ENCODE peak calls at places on chromosomes 7 and 10, in four cellular contexts. F, A, H and E are unnamed samples.

GRCh38 chr7:130875901-130876300 is 141.9 kb upstream of the KLF14 start:
- DNase-seq in F (no peak), H (no peak), A (no peak), E (no peak)

GRCh38 chr7:55439627-55440026 is 74.5 kb downstream of the LANCL2 start:
- DNase-seq in F (no peak), H (no peak), A (no peak), E (no peak)

GRCh38 chr7:149444260-149444659 is 16.6 kb downstream of the ZNF777 start:
- DNase-seq in H (no peak), A (no peak), F (no peak), E (no peak)

GRCh38 chr10:22252801-22253577 is 35.2 kb upstream of the EBLN1 start:
- DNase-seq in H (no peak), A (no peak), F (no peak), E (no peak)

GRCh38 chr7:82156938-82157337 is 286.6 kb downstream of the CACNA2D1 start:
- DNase-seq in A (no peak), H (no peak), F (no peak), E (peak; percentile 18)

GRCh38 chr10:119817991-119818888 is 54.4 kb downstream of the MCMBP start:
- DNase-seq in H (no peak), F (no peak), A (no peak), E (no peak)

GRCh38 chr7:16817536-16817935 is 12.7 kb upstream of the AGR2 start:
- DNase-seq in F (no peak), A (no peak), H (no peak), E (no peak)

GRCh38 chr10:344582-345200 is 209.4 kb downstream of the ZMYND11 start:
- DNase-seq in H (no peak), A (no peak), F (no peak), E (no peak)

GRCh38 chr7:139488810-139489209 is 5.3 kb upstream of the KLRG2 start:
- DNase-seq in H (no peak), F (no peak), A (no peak), E (no peak)

GRCh38 chr7:20214132-20214531 is 3.1 kb downstream of the MACC1 start:
- DNase-seq in A (no peak), H (no peak), F (no peak), E (no peak)

GRCh38 chr7:77989981-77990566 is 191.5 kb downstream of the PHTF2 start:
- DNase-seq in A (peak; percentile 53), H (no peak), F (no peak), E (no peak)

GRCh38 chr7:159056722-159057121 is 87.9 kb downstream of the VIPR2 start:
- DNase-seq in F (no peak), A (no peak), H (no peak), E (no peak)

GRCh38 chr7:156473476-156474240 is 166.9 kb upstream of the RNF32 start:
- DNase-seq in A (peak; percentile 59), H (no peak), F (peak; percentile 25), E (peak; percentile 70)

GRCh38 chr10:72736176-72736795 is 44.3 kb downstream of the MCU start:
- DNase-seq in A (no peak), F (peak; percentile 17), H (no peak), E (no peak)

GRCh38 chr10:12077580-12078180 is 8.9 kb downstream of the DHTKD1 start:
- DNase-seq in A (no peak), F (no peak), H (peak; percentile 51), E (no peak)

GRCh38 chr7:41045556-41046123 is 657.2 kb downstream of the INHBA start:
- DNase-seq in H (no peak), F (peak; percentile 3), A (no peak), E (no peak)

GRCh38 chr10:13110908-13111307 is 10.9 kb downstream of the OPTN start:
- DNase-seq in F (no peak), A (no peak), H (no peak), E (no peak)

GRCh38 chr7:124566576-124566975 is 199.0 kb downstream of the GPR37 start:
- DNase-seq in F (no peak), A (no peak), H (no peak), E (no peak)

GRCh38 chr10:91296471-91296870 is 76.0 kb downstream of the PCGF5 start:
- DNase-seq in A (no peak), F (peak; percentile 37), H (no peak), E (peak; percentile 34)

GRCh38 chr10:33332183-33333031 is 2.1 kb downstream of the NRP1 start:
- DNase-seq in A (no peak), F (no peak), H (no peak), E (no peak)

GRCh38 chr10:84478155-84478554 is 149.8 kb downstream of the CCSER2 start:
- DNase-seq in H (no peak), F (no peak), A (no peak), E (no peak)

GRCh38 chr7:149071641-149072437 is 18.7 kb downstream of the ZNF786 start:
- DNase-seq in H (no peak), A (peak; percentile 48), F (no peak), E (no peak)

GRCh38 chr10:59335497-59335896 is 26.9 kb downstream of the FAM13C start:
- DNase-seq in H (no peak), F (no peak), A (no peak), E (no peak)

GRCh38 chr7:75842836-75843446 is 29.3 kb upstream of the CCL24 start:
- DNase-seq in F (peak; percentile 33), H (peak; percentile 47), A (peak; percentile 69), E (no peak)

GRCh38 chr7:51298912-51299311 is 17.7 kb downstream of the COBL start:
- DNase-seq in F (no peak), A (no peak), H (no peak), E (no peak)

GRCh38 chr7:23106801-23107713 is 1.5 kb downstream of the KLHL7 start:
- DNase-seq in H (no peak), A (no peak), F (no peak), E (no peak)

GRCh38 chr7:15016726-15017125 is 114.2 kb upstream of the DGKB start:
- DNase-seq in A (no peak), H (no peak), F (no peak), E (no peak)

GRCh38 chr7:49074538-49074937 is 150.2 kb downstream of the CDC14C start:
- DNase-seq in F (no peak), A (no peak), H (no peak), E (no peak)

GRCh38 chr7:92447239-92448184 is at the start of gene GATAD1:
- DNase-seq in H (peak; percentile 57), F (peak; percentile 89), A (peak; percentile 97), E (peak; percentile 94)

GRCh38 chr7:23476286-23477169 is 6.2 kb upstream of the IGF2BP3 start:
- DNase-seq in A (no peak), H (no peak), F (no peak), E (no peak)

GRCh38 chr7:65968256-65969185 is 13.5 kb downstream of the GUSB start:
- DNase-seq in A (no peak), H (no peak), F (no peak), E (no peak)
- TF ChIP-seq TARDBP in A (no peak), H (no peak), F (no peak), E (no peak)

DNA sequence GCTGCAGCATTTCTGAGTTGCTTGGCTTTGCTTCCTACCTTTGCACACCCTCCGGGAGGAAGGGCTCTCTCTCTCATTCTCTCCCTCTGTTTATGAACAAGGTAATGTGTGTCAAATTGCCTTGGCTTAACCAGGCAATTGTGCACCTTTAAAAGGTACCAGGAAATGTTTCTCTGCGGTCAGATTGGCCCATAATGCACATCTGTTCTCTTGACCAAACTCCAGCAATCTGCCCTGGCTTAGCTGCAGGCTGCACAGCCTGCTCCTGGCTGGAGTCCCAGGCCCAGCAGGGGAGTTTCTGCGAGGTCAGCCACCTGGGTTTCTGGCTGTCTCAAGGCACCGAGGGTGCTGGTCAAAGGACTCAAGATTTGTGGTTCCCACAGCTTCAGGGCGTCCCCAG is 223.8 kb downstream of the SNX10 start:
- DNase-seq in H (no peak), F (no peak), A (no peak), E (no peak)
- TF ChIP-seq FOXK2 in H (no peak), F (no peak), A (no peak), E (no peak)

GRCh38 chr7:10731253-10731773 is 242.4 kb upstream of the PHF14 start:
- DNase-seq in F (no peak), H (no peak), A (no peak), E (no peak)
- TF ChIP-seq TARDBP in F (no peak), H (no peak), A (no peak), E (no peak)

GRCh38 chr10:110399163-110400094 is 94.7 kb upstream of the SMNDC1 start:
- DNase-seq in H (no peak), A (no peak), F (peak; percentile 79), E (no peak)
- TF ChIP-seq FOXK2 in H (no peak), A (no peak), F (no peak), E (no peak)

GRCh38 chr10:77616766-77617165 is 20.8 kb downstream of the KCNMA1 start:
- DNase-seq in F (no peak), H (no peak), A (no peak), E (no peak)

GRCh38 chr10:77619964-77620703 is 17.5 kb downstream of the KCNMA1 start:
- DNase-seq in F (no peak), A (no peak), H (no peak), E (no peak)

GRCh38 chr10:77622822-77623410 is 14.7 kb downstream of the KCNMA1 start:
- DNase-seq in A (no peak), H (no peak), F (no peak), E (no peak)

GRCh38 chr10:77618117-77618516 is 19.5 kb downstream of the KCNMA1 start:
- DNase-seq in H (no peak), A (no peak), F (no peak), E (no peak)

GRCh38 chr10:77620731-77621130 is 16.9 kb downstream of the KCNMA1 start:
- DNase-seq in F (no peak), A (no peak), H (no peak), E (no peak)
- TF ChIP-seq TARDBP in F (no peak), A (no peak), H (no peak), E (no peak)

DNA sequence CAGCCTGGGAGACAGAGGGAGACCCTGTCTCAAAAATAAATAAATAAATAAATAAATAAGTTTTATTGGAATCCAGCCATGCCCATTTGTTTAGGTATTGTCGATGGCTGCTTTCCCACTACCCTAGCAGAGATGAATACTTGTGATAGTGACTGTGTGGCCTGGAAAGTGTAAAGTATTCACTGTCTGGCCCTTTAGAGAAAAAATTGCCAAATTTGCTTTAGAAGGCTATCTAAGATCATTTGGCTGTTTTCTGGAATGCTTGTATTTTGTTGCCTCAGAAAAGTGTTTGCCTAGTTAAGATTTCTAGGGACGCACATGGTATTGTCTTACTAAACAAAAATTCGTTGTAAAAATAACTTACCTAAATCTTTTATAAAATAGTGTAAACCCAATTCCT is 35.4 kb downstream of the CHN2 start:
- DNase-seq in H (no peak), F (no peak), A (no peak), E (no peak)
- TF ChIP-seq FOXK2 in H (no peak), F (no peak), A (no peak), E (no peak)

DNA sequence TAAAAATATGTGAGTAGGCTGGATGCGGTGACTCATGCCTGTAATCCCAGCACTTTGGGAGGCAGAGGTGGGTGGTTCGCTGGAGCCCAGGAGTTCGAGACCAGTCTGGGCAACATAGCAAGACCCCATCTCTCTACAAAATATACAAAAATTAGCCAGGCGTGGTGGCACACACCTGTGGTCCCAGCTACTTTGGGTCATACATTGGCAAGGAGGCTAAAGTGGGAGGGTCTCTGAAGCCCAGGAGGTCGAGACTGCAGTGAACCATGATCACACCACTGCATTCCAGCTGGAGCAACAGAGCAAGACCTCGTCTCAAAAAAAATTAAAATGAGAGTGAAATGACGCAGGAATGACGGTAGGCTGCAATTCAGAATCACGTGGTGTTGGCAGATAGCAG is 64.7 kb upstream of the SH2B2 start:
- DNase-seq in A (no peak), H (no peak), F (no peak), E (no peak)
- TF ChIP-seq TARDBP in A (no peak), H (no peak), F (no peak), E (no peak)

GRCh38 chr10:74909665-74910064 is 83.3 kb downstream of the KAT6B start:
- DNase-seq in F (no peak), H (no peak), A (no peak), E (no peak)
- TF ChIP-seq FOXK2 in F (no peak), H (no peak), A (no peak), E (no peak)